ENCODE peak calls at places on chromosomes 3 and 15, in six cellular contexts. N is GM13977; U is natural killer cell; I is NCI-H460; Q is naive thymus-derived CD8-positive, alpha-beta T cell; D is COR-L47. F is an unnamed sample.

GRCh38 chr15:50137893-50138292 is 18.9 kb upstream of the ATP8B4 start:
- DNase-seq in Q (no peak), N (no peak), I (no peak), D (no peak), U (no peak), F (no peak)

GRCh38 chr3:195083659-195084058 is 187.3 kb downstream of the XXYLT1 start:
- DNase-seq in Q (no peak), D (no peak), N (no peak), I (no peak), U (no peak), F (no peak)

GRCh38 chr15:29074045-29074444 is 188.3 kb downstream of the APBA2 start:
- DNase-seq in D (peak), Q (no peak), N (no peak), I (no peak), U (no peak), F (no peak)

GRCh38 chr3:122921791-122922651 is 105.5 kb downstream of the SEMA5B start:
- DNase-seq in U (no peak), I (no peak), Q (no peak), N (peak), D (peak), F (no peak)

GRCh38 chr3:9793161-9793781 is 389 bp downstream of the ARPC4 start:
- DNase-seq in I (no peak), N (no peak), U (no peak), D (no peak), Q (no peak), F (peak)

GRCh38 chr15:82828064-82828463 is 18.6 kb downstream of the WHAMM start:
- DNase-seq in U (no peak), N (no peak), Q (no peak), D (no peak), I (no peak), F (peak)

GRCh38 chr3:42895332-42895868 is 10.5 kb upstream of the ZNF662 start:
- DNase-seq in N (no peak), Q (no peak), D (no peak), U (no peak), I (no peak), F (no peak)

GRCh38 chr15:43105077-43105769 is 615 bp downstream of the UBR1 start:
- DNase-seq in D (no peak), U (peak), Q (no peak), N (no peak), I (no peak), F (peak)

GRCh38 chr15:72339777-72340177 is 19.8 kb upstream of the CELF6 start:
- DNase-seq in N (no peak), I (peak), Q (no peak), D (no peak), U (no peak), F (peak)

GRCh38 chr3:133973249-133973980 is 56.3 kb downstream of the SLCO2A1 start:
- DNase-seq in I (no peak), N (no peak), D (no peak), Q (no peak), U (no peak), F (peak)

GRCh38 chr15:96300808-96301207 is 29.7 kb upstream of the NR2F2 start:
- DNase-seq in I (no peak), U (no peak), D (no peak), N (no peak), Q (no peak), F (no peak)

GRCh38 chr3:39716849-39717248 is 92.6 kb upstream of the MYRIP start:
- DNase-seq in U (no peak), Q (no peak), D (no peak), I (no peak), N (no peak), F (no peak)

GRCh38 chr15:90845201-90845949 is 23.0 kb upstream of the FURIN start:
- DNase-seq in U (no peak), I (peak), N (peak), Q (no peak), D (no peak), F (peak)

GRCh38 chr15:63905131-63905530 is 71.4 kb upstream of the HERC1 start:
- DNase-seq in I (no peak), N (no peak), U (no peak), Q (no peak), D (no peak), F (no peak)

GRCh38 chr15:35040339-35041255 is 44.5 kb downstream of the NANOGP8 start:
- DNase-seq in I (no peak), N (no peak), Q (no peak), U (no peak), D (no peak), F (no peak)

GRCh38 chr15:68316061-68316804 is 38.7 kb downstream of the FEM1B start:
- DNase-seq in N (no peak), I (peak), D (peak), U (no peak), Q (no peak), F (no peak)

GRCh38 chr3:16207031-16207430 is 32.6 kb downstream of the GALNT15 start:
- DNase-seq in N (no peak), I (no peak), Q (no peak), U (no peak), D (no peak), F (no peak)

GRCh38 chr3:73134034-73134433 is 72.6 kb downstream of the EBLN2 start:
- DNase-seq in Q (no peak), U (no peak), D (no peak), I (no peak), N (no peak), F (no peak)

GRCh38 chr3:195441971-195442572 is 748 bp downstream of the ACAP2 start:
- DNase-seq in N (peak), Q (peak), I (no peak), D (peak), U (peak), F (peak)

GRCh38 chr15:73941871-73942635 is 15.8 kb downstream of the LOXL1 start:
- DNase-seq in N (no peak), I (no peak), U (no peak), D (no peak), Q (no peak), F (no peak)

GRCh38 chr3:114706591-114707224 is 412.9 kb downstream of the TIGIT start:
- DNase-seq in I (peak), D (no peak), Q (no peak), U (no peak), N (peak), F (peak)

GRCh38 chr15:60854858-60855568 is 374.1 kb downstream of the RORA start:
- DNase-seq in U (no peak), I (no peak), D (no peak), Q (no peak), N (peak), F (peak)

GRCh38 chr3:102979202-102979601 is 544.4 kb downstream of the ZPLD1 start:
- DNase-seq in I (no peak), Q (no peak), U (no peak), N (no peak), D (no peak), F (no peak)